ENCODE peak calls at places on chromosomes 13 and 19, in seven cellular contexts. One of them, this sample, is unnamed.

GRCh38 chr13:80296638-80297037 is 44.3 kb downstream of the SPRY2 start:
- DNase-seq in NCI-H345: no peak
- DNase-seq in amygdala: no peak
- DNase-seq in keratinocyte: no peak
- DNase-seq in activated CD8-positive, alpha-beta memory T cell treated with anti-CD3 and anti-CD28 coated beads, Interleukin-2, amount 10 ng/mL, durations not matched to agents 7 days and 5 days: no peak
- DNase-seq in BJ: no peak
- DNase-seq in neural crest cell: no peak
- DNase-seq in this sample: no peak

GRCh38 chr13:46053162-46054012 is 841 bp upstream of the ZC3H13 start:
- DNase-seq in NCI-H345: no peak
- DNase-seq in amygdala: no peak
- DNase-seq in keratinocyte: no peak
- DNase-seq in activated CD8-positive, alpha-beta memory T cell treated with anti-CD3 and anti-CD28 coated beads, Interleukin-2, amount 10 ng/mL, durations not matched to agents 7 days and 5 days: no peak
- DNase-seq in BJ: no peak
- DNase-seq in neural crest cell: no peak
- DNase-seq in this sample: no peak

GRCh38 chr19:32896516-32897214 is 27.1 kb upstream of the SLC7A9 start:
- DNase-seq in NCI-H345: no peak
- DNase-seq in amygdala: no peak
- DNase-seq in keratinocyte: no peak
- DNase-seq in activated CD8-positive, alpha-beta memory T cell treated with anti-CD3 and anti-CD28 coated beads, Interleukin-2, amount 10 ng/mL, durations not matched to agents 7 days and 5 days: no peak
- DNase-seq in BJ: peak
- DNase-seq in neural crest cell: no peak
- DNase-seq in this sample: no peak

GRCh38 chr19:49361438-49362047 is 673 bp downstream of the TEAD2 start:
- DNase-seq in NCI-H345: no peak
- DNase-seq in amygdala: no peak
- DNase-seq in keratinocyte: no peak
- DNase-seq in activated CD8-positive, alpha-beta memory T cell treated with anti-CD3 and anti-CD28 coated beads, Interleukin-2, amount 10 ng/mL, durations not matched to agents 7 days and 5 days: no peak
- DNase-seq in BJ: peak
- DNase-seq in neural crest cell: peak
- DNase-seq in this sample: peak

GRCh38 chr13:25732146-25732865 is 319.5 kb downstream of the SHISA2 start:
- DNase-seq in NCI-H345: no peak
- DNase-seq in amygdala: no peak
- DNase-seq in keratinocyte: no peak
- DNase-seq in activated CD8-positive, alpha-beta memory T cell treated with anti-CD3 and anti-CD28 coated beads, Interleukin-2, amount 10 ng/mL, durations not matched to agents 7 days and 5 days: no peak
- DNase-seq in BJ: no peak
- DNase-seq in neural crest cell: no peak
- DNase-seq in this sample: no peak

GRCh38 chr19:39448271-39448670 is 2.9 kb downstream of the SUPT5H start:
- DNase-seq in NCI-H345: no peak
- DNase-seq in amygdala: no peak
- DNase-seq in keratinocyte: no peak
- DNase-seq in activated CD8-positive, alpha-beta memory T cell treated with anti-CD3 and anti-CD28 coated beads, Interleukin-2, amount 10 ng/mL, durations not matched to agents 7 days and 5 days: no peak
- DNase-seq in BJ: no peak
- DNase-seq in neural crest cell: no peak
- DNase-seq in this sample: no peak

GRCh38 chr13:108495686-108496363 is 133.6 kb upstream of the MYO16 start:
- DNase-seq in NCI-H345: peak
- DNase-seq in amygdala: no peak
- DNase-seq in keratinocyte: no peak
- DNase-seq in activated CD8-positive, alpha-beta memory T cell treated with anti-CD3 and anti-CD28 coated beads, Interleukin-2, amount 10 ng/mL, durations not matched to agents 7 days and 5 days: no peak
- DNase-seq in BJ: no peak
- DNase-seq in neural crest cell: peak
- DNase-seq in this sample: no peak

GRCh38 chr13:43196750-43197149 is 173.4 kb downstream of the DNAJC15 start:
- DNase-seq in NCI-H345: no peak
- DNase-seq in amygdala: no peak
- DNase-seq in keratinocyte: no peak
- DNase-seq in activated CD8-positive, alpha-beta memory T cell treated with anti-CD3 and anti-CD28 coated beads, Interleukin-2, amount 10 ng/mL, durations not matched to agents 7 days and 5 days: no peak
- DNase-seq in BJ: no peak
- DNase-seq in neural crest cell: no peak
- DNase-seq in this sample: no peak

GRCh38 chr19:15330801-15331418 is 1.4 kb downstream of the BRD4 start:
- DNase-seq in NCI-H345: no peak
- DNase-seq in amygdala: no peak
- DNase-seq in keratinocyte: no peak
- DNase-seq in activated CD8-positive, alpha-beta memory T cell treated with anti-CD3 and anti-CD28 coated beads, Interleukin-2, amount 10 ng/mL, durations not matched to agents 7 days and 5 days: no peak
- DNase-seq in BJ: peak
- DNase-seq in neural crest cell: no peak
- DNase-seq in this sample: no peak

GRCh38 chr19:42247631-42248199 is 5.3 kb upstream of the GSK3A start:
- DNase-seq in NCI-H345: no peak
- DNase-seq in amygdala: no peak
- DNase-seq in keratinocyte: no peak
- DNase-seq in activated CD8-positive, alpha-beta memory T cell treated with anti-CD3 and anti-CD28 coated beads, Interleukin-2, amount 10 ng/mL, durations not matched to agents 7 days and 5 days: no peak
- DNase-seq in BJ: no peak
- DNase-seq in neural crest cell: no peak
- DNase-seq in this sample: no peak

GRCh38 chr13:110523838-110524237 is 37.7 kb downstream of the RAB20 start:
- DNase-seq in NCI-H345: no peak
- DNase-seq in amygdala: no peak
- DNase-seq in keratinocyte: no peak
- DNase-seq in activated CD8-positive, alpha-beta memory T cell treated with anti-CD3 and anti-CD28 coated beads, Interleukin-2, amount 10 ng/mL, durations not matched to agents 7 days and 5 days: no peak
- DNase-seq in BJ: no peak
- DNase-seq in neural crest cell: no peak
- DNase-seq in this sample: no peak

GRCh38 chr13:39890537-39890936 is 235.1 kb downstream of the COG6 start:
- DNase-seq in NCI-H345: no peak
- DNase-seq in amygdala: no peak
- DNase-seq in keratinocyte: no peak
- DNase-seq in activated CD8-positive, alpha-beta memory T cell treated with anti-CD3 and anti-CD28 coated beads, Interleukin-2, amount 10 ng/mL, durations not matched to agents 7 days and 5 days: no peak
- DNase-seq in BJ: no peak
- DNase-seq in neural crest cell: no peak
- DNase-seq in this sample: no peak

GRCh38 chr13:48582086-48582485 is 49.2 kb upstream of the RCBTB2 start:
- DNase-seq in NCI-H345: no peak
- DNase-seq in amygdala: no peak
- DNase-seq in keratinocyte: no peak
- DNase-seq in activated CD8-positive, alpha-beta memory T cell treated with anti-CD3 and anti-CD28 coated beads, Interleukin-2, amount 10 ng/mL, durations not matched to agents 7 days and 5 days: no peak
- DNase-seq in BJ: no peak
- DNase-seq in neural crest cell: no peak
- DNase-seq in this sample: no peak

GRCh38 chr19:1591421-1592022 is 1.1 kb downstream of the MBD3 start:
- DNase-seq in NCI-H345: peak
- DNase-seq in amygdala: no peak
- DNase-seq in keratinocyte: no peak
- DNase-seq in activated CD8-positive, alpha-beta memory T cell treated with anti-CD3 and anti-CD28 coated beads, Interleukin-2, amount 10 ng/mL, durations not matched to agents 7 days and 5 days: peak
- DNase-seq in BJ: no peak
- DNase-seq in neural crest cell: no peak
- DNase-seq in this sample: no peak

GRCh38 chr13:109778102-109778542 is 8.3 kb downstream of the IRS2 start:
- DNase-seq in NCI-H345: no peak
- DNase-seq in amygdala: no peak
- DNase-seq in keratinocyte: no peak
- DNase-seq in activated CD8-positive, alpha-beta memory T cell treated with anti-CD3 and anti-CD28 coated beads, Interleukin-2, amount 10 ng/mL, durations not matched to agents 7 days and 5 days: no peak
- DNase-seq in BJ: no peak
- DNase-seq in neural crest cell: no peak
- DNase-seq in this sample: no peak

GRCh38 chr19:49149652-49150105 is 5.5 kb downstream of the HRC start:
- DNase-seq in NCI-H345: peak
- DNase-seq in amygdala: peak
- DNase-seq in keratinocyte: no peak
- DNase-seq in activated CD8-positive, alpha-beta memory T cell treated with anti-CD3 and anti-CD28 coated beads, Interleukin-2, amount 10 ng/mL, durations not matched to agents 7 days and 5 days: no peak
- DNase-seq in BJ: no peak
- DNase-seq in neural crest cell: peak
- DNase-seq in this sample: peak

GRCh38 chr19:45499196-45500180 is 1.2 kb downstream of the PPM1N start:
- DNase-seq in NCI-H345: peak
- DNase-seq in amygdala: no peak
- DNase-seq in keratinocyte: no peak
- DNase-seq in activated CD8-positive, alpha-beta memory T cell treated with anti-CD3 and anti-CD28 coated beads, Interleukin-2, amount 10 ng/mL, durations not matched to agents 7 days and 5 days: peak
- DNase-seq in BJ: no peak
- DNase-seq in neural crest cell: peak
- DNase-seq in this sample: no peak

GRCh38 chr19:12985049-12985776 is 10.1 kb upstream of the NFIX start:
- DNase-seq in NCI-H345: no peak
- DNase-seq in amygdala: peak
- DNase-seq in keratinocyte: no peak
- DNase-seq in activated CD8-positive, alpha-beta memory T cell treated with anti-CD3 and anti-CD28 coated beads, Interleukin-2, amount 10 ng/mL, durations not matched to agents 7 days and 5 days: no peak
- DNase-seq in BJ: no peak
- DNase-seq in neural crest cell: no peak
- DNase-seq in this sample: peak

GRCh38 chr13:47408546-47409319 is 511.9 kb upstream of the HTR2A start:
- DNase-seq in NCI-H345: no peak
- DNase-seq in amygdala: no peak
- DNase-seq in keratinocyte: no peak
- DNase-seq in activated CD8-positive, alpha-beta memory T cell treated with anti-CD3 and anti-CD28 coated beads, Interleukin-2, amount 10 ng/mL, durations not matched to agents 7 days and 5 days: no peak
- DNase-seq in BJ: no peak
- DNase-seq in neural crest cell: no peak
- DNase-seq in this sample: no peak

GRCh38 chr13:49652691-49653305 is 24.5 kb downstream of the ARL11 start:
- DNase-seq in NCI-H345: no peak
- DNase-seq in amygdala: no peak
- DNase-seq in keratinocyte: no peak
- DNase-seq in activated CD8-positive, alpha-beta memory T cell treated with anti-CD3 and anti-CD28 coated beads, Interleukin-2, amount 10 ng/mL, durations not matched to agents 7 days and 5 days: peak
- DNase-seq in BJ: no peak
- DNase-seq in neural crest cell: peak
- DNase-seq in this sample: no peak

GRCh38 chr13:111584101-111584500 is 263.7 kb downstream of the TEX29 start:
- DNase-seq in NCI-H345: no peak
- DNase-seq in amygdala: no peak
- DNase-seq in keratinocyte: no peak
- DNase-seq in activated CD8-positive, alpha-beta memory T cell treated with anti-CD3 and anti-CD28 coated beads, Interleukin-2, amount 10 ng/mL, durations not matched to agents 7 days and 5 days: no peak
- DNase-seq in BJ: no peak
- DNase-seq in neural crest cell: no peak
- DNase-seq in this sample: no peak

GRCh38 chr19:4267901-4268815 is 10.9 kb upstream of the SHD start:
- DNase-seq in NCI-H345: no peak
- DNase-seq in amygdala: no peak
- DNase-seq in keratinocyte: no peak
- DNase-seq in activated CD8-positive, alpha-beta memory T cell treated with anti-CD3 and anti-CD28 coated beads, Interleukin-2, amount 10 ng/mL, durations not matched to agents 7 days and 5 days: no peak
- DNase-seq in BJ: no peak
- DNase-seq in neural crest cell: no peak
- DNase-seq in this sample: no peak

GRCh38 chr13:30156270-30156669 is 151.1 kb downstream of the KATNAL1 start:
- DNase-seq in NCI-H345: no peak
- DNase-seq in amygdala: no peak
- DNase-seq in keratinocyte: no peak
- DNase-seq in activated CD8-positive, alpha-beta memory T cell treated with anti-CD3 and anti-CD28 coated beads, Interleukin-2, amount 10 ng/mL, durations not matched to agents 7 days and 5 days: no peak
- DNase-seq in BJ: no peak
- DNase-seq in neural crest cell: no peak
- DNase-seq in this sample: no peak

GRCh38 chr19:29420482-29421185 is 105.2 kb upstream of the VSTM2B start:
- DNase-seq in NCI-H345: no peak
- DNase-seq in amygdala: no peak
- DNase-seq in keratinocyte: no peak
- DNase-seq in activated CD8-positive, alpha-beta memory T cell treated with anti-CD3 and anti-CD28 coated beads, Interleukin-2, amount 10 ng/mL, durations not matched to agents 7 days and 5 days: no peak
- DNase-seq in BJ: no peak
- DNase-seq in neural crest cell: no peak
- DNase-seq in this sample: no peak

GRCh38 chr13:18212873-18213272 is 968.8 kb downstream of the TUBA3C start:
- DNase-seq in NCI-H345: no peak
- DNase-seq in amygdala: no peak
- DNase-seq in keratinocyte: no peak
- DNase-seq in activated CD8-positive, alpha-beta memory T cell treated with anti-CD3 and anti-CD28 coated beads, Interleukin-2, amount 10 ng/mL, durations not matched to agents 7 days and 5 days: peak
- DNase-seq in BJ: no peak
- DNase-seq in neural crest cell: no peak
- DNase-seq in this sample: no peak

GRCh38 chr13:114100446-114101320 is 31.7 kb downstream of the RASA3 start:
- DNase-seq in NCI-H345: no peak
- DNase-seq in amygdala: no peak
- DNase-seq in keratinocyte: no peak
- DNase-seq in activated CD8-positive, alpha-beta memory T cell treated with anti-CD3 and anti-CD28 coated beads, Interleukin-2, amount 10 ng/mL, durations not matched to agents 7 days and 5 days: no peak
- DNase-seq in BJ: no peak
- DNase-seq in neural crest cell: no peak
- DNase-seq in this sample: no peak

GRCh38 chr19:17475541-17476115 is 5.3 kb downstream of the SLC27A1 start:
- DNase-seq in NCI-H345: no peak
- DNase-seq in amygdala: peak
- DNase-seq in keratinocyte: no peak
- DNase-seq in activated CD8-positive, alpha-beta memory T cell treated with anti-CD3 and anti-CD28 coated beads, Interleukin-2, amount 10 ng/mL, durations not matched to agents 7 days and 5 days: no peak
- DNase-seq in BJ: no peak
- DNase-seq in neural crest cell: peak
- DNase-seq in this sample: peak

GRCh38 chr13:30572859-30573275 is 44.9 kb upstream of the USPL1 start:
- DNase-seq in NCI-H345: peak
- DNase-seq in amygdala: no peak
- DNase-seq in keratinocyte: no peak
- DNase-seq in activated CD8-positive, alpha-beta memory T cell treated with anti-CD3 and anti-CD28 coated beads, Interleukin-2, amount 10 ng/mL, durations not matched to agents 7 days and 5 days: peak
- DNase-seq in BJ: no peak
- DNase-seq in neural crest cell: no peak
- DNase-seq in this sample: no peak

This sample was measured in hypothalamus.